ENCODE peak calls at places on chromosomes 2 and 18, in six cellular contexts. One of them, this sample, is unnamed.

GRCh38 chr2:85753525-85754312 is at the start of gene ATOH8:
- DNase-seq in K562: peak; percentile 53
- DNase-seq in psoas muscle: peak; percentile 83
- DNase-seq in AG09309: no peak
- DNase-seq in body of pancreas: peak; percentile 62
- DNase-seq in small intestine: no peak
- DNase-seq in this sample: peak; percentile 64

GRCh38 chr2:38115216-38116012 is 39.5 kb upstream of the CYP1B1 start:
- DNase-seq in K562: peak; percentile 81
- DNase-seq in body of pancreas: peak; percentile 86
- DNase-seq in small intestine: peak; percentile 79
- DNase-seq in psoas muscle: peak; percentile 76
- DNase-seq in AG09309: no peak
- DNase-seq in this sample: peak; percentile 79

GRCh38 chr18:2627821-2628276 is 27.7 kb upstream of the SMCHD1 start:
- DNase-seq in K562: no peak
- DNase-seq in body of pancreas: no peak
- DNase-seq in psoas muscle: no peak
- DNase-seq in small intestine: peak; percentile 57
- DNase-seq in AG09309: no peak
- DNase-seq in this sample: no peak

GRCh38 chr2:215619022-215619958 is 183.4 kb upstream of the FN1 start:
- DNase-seq in small intestine: no peak
- DNase-seq in AG09309: no peak
- DNase-seq in body of pancreas: no peak
- DNase-seq in psoas muscle: no peak
- DNase-seq in K562: peak; percentile 70
- DNase-seq in this sample: peak; percentile 84

GRCh38 chr18:28995319-28995718 is 818.4 kb upstream of the CDH2 start:
- DNase-seq in body of pancreas: no peak
- DNase-seq in AG09309: no peak
- DNase-seq in psoas muscle: no peak
- DNase-seq in K562: no peak
- DNase-seq in small intestine: no peak
- DNase-seq in this sample: no peak

GRCh38 chr2:11680181-11680900 is 10.3 kb upstream of the NTSR2 start:
- DNase-seq in small intestine: peak; percentile 25
- DNase-seq in body of pancreas: peak; percentile 77
- DNase-seq in AG09309: no peak
- DNase-seq in K562: no peak
- DNase-seq in psoas muscle: no peak
- DNase-seq in this sample: peak; percentile 44

GRCh38 chr2:210428415-210429179 is 48.0 kb downstream of the LANCL1 start:
- DNase-seq in AG09309: no peak
- DNase-seq in psoas muscle: no peak
- DNase-seq in small intestine: no peak
- DNase-seq in body of pancreas: no peak
- DNase-seq in K562: no peak
- DNase-seq in this sample: no peak

GRCh38 chr2:18132697-18133096 is 254.2 kb downstream of the KCNS3 start:
- DNase-seq in K562: no peak
- DNase-seq in psoas muscle: no peak
- DNase-seq in body of pancreas: no peak
- DNase-seq in AG09309: no peak
- DNase-seq in small intestine: no peak
- DNase-seq in this sample: peak; percentile 21

GRCh38 chr18:49933530-49933929 is 120.2 kb upstream of the ACAA2 start:
- DNase-seq in small intestine: no peak
- DNase-seq in K562: no peak
- DNase-seq in psoas muscle: no peak
- DNase-seq in body of pancreas: no peak
- DNase-seq in AG09309: peak; percentile 29
- DNase-seq in this sample: no peak

GRCh38 chr2:10452956-10453885 is 5.1 kb upstream of the ODC1 start:
- DNase-seq in small intestine: no peak
- DNase-seq in psoas muscle: no peak
- DNase-seq in AG09309: no peak
- DNase-seq in body of pancreas: no peak
- DNase-seq in K562: no peak
- DNase-seq in this sample: no peak

GRCh38 chr2:23828986-23829385 is 97.9 kb downstream of the ATAD2B start:
- DNase-seq in small intestine: no peak
- DNase-seq in body of pancreas: no peak
- DNase-seq in psoas muscle: no peak
- DNase-seq in AG09309: no peak
- DNase-seq in K562: no peak
- DNase-seq in this sample: no peak

GRCh38 chr2:129061079-129061785 is 742.6 kb upstream of the HS6ST1 start:
- DNase-seq in K562: no peak
- DNase-seq in body of pancreas: no peak
- DNase-seq in small intestine: no peak
- DNase-seq in psoas muscle: no peak
- DNase-seq in AG09309: no peak
- DNase-seq in this sample: no peak

GRCh38 chr18:61699397-61700090 is 193.3 kb downstream of the RNF152 start:
- DNase-seq in AG09309: no peak
- DNase-seq in psoas muscle: no peak
- DNase-seq in K562: no peak
- DNase-seq in body of pancreas: no peak
- DNase-seq in small intestine: no peak
- DNase-seq in this sample: no peak

GRCh38 chr18:9348079-9348671 is 13.6 kb downstream of the TWSG1 start:
- DNase-seq in body of pancreas: no peak
- DNase-seq in K562: no peak
- DNase-seq in AG09309: no peak
- DNase-seq in psoas muscle: no peak
- DNase-seq in small intestine: no peak
- DNase-seq in this sample: peak; percentile 59

GRCh38 chr2:174335605-174336402 is 1.1 kb downstream of the SP9 start:
- DNase-seq in small intestine: no peak
- DNase-seq in AG09309: no peak
- DNase-seq in psoas muscle: peak; percentile 32
- DNase-seq in body of pancreas: no peak
- DNase-seq in K562: peak; percentile 50
- DNase-seq in this sample: no peak

GRCh38 chr2:55232863-55233657 is 572 bp downstream of the RPS27A start:
- DNase-seq in small intestine: peak; percentile 30
- DNase-seq in AG09309: no peak
- DNase-seq in K562: peak; percentile 50
- DNase-seq in body of pancreas: peak; percentile 66
- DNase-seq in psoas muscle: peak; percentile 53
- DNase-seq in this sample: peak; percentile 36

GRCh38 chr2:168056242-168056641 is 191.2 kb downstream of the STK39 start:
- DNase-seq in psoas muscle: no peak
- DNase-seq in K562: no peak
- DNase-seq in AG09309: no peak
- DNase-seq in small intestine: peak; percentile 46
- DNase-seq in body of pancreas: no peak
- DNase-seq in this sample: no peak

GRCh38 chr2:191018663-191019119 is 4.7 kb upstream of the STAT1 start:
- DNase-seq in AG09309: no peak
- DNase-seq in psoas muscle: no peak
- DNase-seq in K562: no peak
- DNase-seq in small intestine: no peak
- DNase-seq in body of pancreas: no peak
- DNase-seq in this sample: no peak
- H3K4me3 ChIP-seq in AG09309: no peak overlapping the region
- H3K4me3 ChIP-seq in psoas muscle: no peak overlapping the region
- H3K4me3 ChIP-seq in K562: no peak overlapping the region
- H3K4me3 ChIP-seq in small intestine: no peak overlapping the region
- H3K4me3 ChIP-seq in body of pancreas: no peak overlapping the region
- H3K4me3 ChIP-seq in this sample: no peak overlapping the region

DNA sequence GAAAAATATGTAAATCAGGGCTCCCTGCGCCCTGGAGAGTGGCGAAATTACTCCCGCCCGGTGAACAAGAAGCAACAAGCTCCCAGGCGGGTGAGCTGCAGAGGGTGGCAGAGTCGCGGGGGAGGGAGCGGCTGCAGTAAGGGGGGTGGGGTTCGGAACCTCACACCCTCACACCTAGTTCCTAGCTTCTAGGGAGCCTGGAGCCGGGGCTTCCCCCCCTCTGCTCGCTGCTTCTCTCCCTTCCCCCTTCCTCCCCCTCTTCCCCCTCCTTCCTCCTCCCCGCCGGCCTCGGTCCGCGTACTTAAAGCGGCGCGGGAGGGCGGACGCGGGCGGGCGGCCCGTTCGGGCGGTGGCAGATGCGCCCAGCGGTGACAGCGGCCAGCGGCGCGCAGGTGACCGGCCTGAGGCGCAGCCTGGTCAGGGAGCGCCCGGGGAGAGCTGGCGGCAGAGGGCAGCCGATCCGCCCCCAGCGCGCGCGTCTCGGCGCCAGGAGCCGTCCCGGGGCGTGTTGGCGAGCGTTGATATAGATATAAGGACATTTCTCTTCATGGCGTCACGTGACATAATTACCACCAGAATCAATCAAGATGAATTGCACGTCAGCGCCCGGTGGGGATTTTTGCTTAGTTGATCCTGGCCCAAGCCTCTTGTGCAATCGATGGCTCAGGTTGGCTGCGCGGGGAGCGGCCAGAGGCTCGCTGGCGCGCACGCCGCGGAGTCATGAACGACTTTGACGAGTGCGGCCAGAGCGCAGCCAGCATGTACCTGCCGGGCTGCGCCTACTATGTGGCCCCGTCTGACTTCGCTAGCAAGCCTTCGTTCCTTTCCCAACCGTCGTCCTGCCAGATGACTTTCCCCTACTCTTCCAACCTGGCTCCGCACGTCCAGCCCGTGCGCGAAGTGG is at the start of gene HOXD11:
- DNase-seq in psoas muscle: no peak
- DNase-seq in body of pancreas: peak; percentile 42
- DNase-seq in K562: no peak
- DNase-seq in AG09309: no peak
- DNase-seq in small intestine: peak; percentile 32
- DNase-seq in this sample: no peak
- H3K4me3 ChIP-seq in psoas muscle: peak within 1 kb of the TSS; percentile 54
- H3K4me3 ChIP-seq in body of pancreas: no peak within 1 kb of the TSS
- H3K4me3 ChIP-seq in K562: no peak within 1 kb of the TSS
- H3K4me3 ChIP-seq in AG09309: peak within 1 kb of the TSS; percentile 91
- H3K4me3 ChIP-seq in small intestine: peak within 1 kb of the TSS; percentile 27
- H3K4me3 ChIP-seq in this sample: peak within 1 kb of the TSS; percentile 13

DNA sequence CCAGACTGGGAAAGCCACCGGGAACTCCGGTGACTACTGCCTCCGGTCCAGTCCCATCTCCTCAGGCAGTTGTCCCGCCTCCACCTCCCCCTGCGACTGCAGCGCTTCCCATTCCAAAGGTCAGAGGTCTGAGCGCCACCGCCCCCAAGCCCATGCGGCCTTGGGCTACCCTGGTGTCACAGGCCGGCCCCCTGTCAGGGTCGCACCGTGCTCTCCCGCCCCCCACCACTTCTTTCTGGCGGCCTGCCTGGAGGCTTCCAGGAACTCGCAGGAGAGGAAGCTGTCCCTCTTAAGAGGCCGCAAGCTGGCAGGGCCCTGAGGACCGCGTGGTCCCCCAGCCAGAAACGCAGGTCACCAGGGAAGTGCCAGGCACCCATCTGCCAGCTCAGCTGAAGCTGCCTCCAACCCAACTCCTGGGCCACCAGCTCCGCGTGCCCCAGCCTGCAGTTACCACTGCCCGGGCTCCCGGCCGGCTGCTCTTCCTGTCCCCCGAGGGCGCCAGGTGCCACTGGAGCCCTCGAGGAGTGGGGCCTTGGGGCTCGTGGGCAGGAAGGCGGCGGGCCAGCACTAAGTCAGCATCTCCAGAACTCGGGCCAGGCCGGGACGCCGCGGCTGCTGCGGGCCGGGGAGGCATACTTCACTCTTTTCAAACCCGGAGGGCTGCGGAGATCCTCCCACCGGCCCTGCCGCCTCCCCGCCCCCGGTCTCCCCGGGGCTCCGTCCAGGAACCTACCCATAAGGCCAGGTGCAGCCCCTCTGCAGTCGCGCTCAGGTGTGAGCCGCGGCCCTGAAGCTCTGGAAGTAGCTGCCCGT is 83.3 kb upstream of the POMC start:
- DNase-seq in psoas muscle: peak; percentile 43
- DNase-seq in small intestine: peak; percentile 74
- DNase-seq in AG09309: no peak
- DNase-seq in K562: peak; percentile 75
- DNase-seq in body of pancreas: peak; percentile 56
- DNase-seq in this sample: peak; percentile 44
- H3K4me3 ChIP-seq in psoas muscle: peak overlapping the region; percentile 68
- H3K4me3 ChIP-seq in small intestine: peak overlapping the region; percentile 73
- H3K4me3 ChIP-seq in AG09309: peak overlapping the region; percentile 41
- H3K4me3 ChIP-seq in K562: peak overlapping the region; percentile 42
- H3K4me3 ChIP-seq in body of pancreas: peak overlapping the region; percentile 42
- H3K4me3 ChIP-seq in this sample: peak overlapping the region; percentile 32

GRCh38 chr18:79518683-79519128 is 123.0 kb downstream of the NFATC1 start:
- DNase-seq in AG09309: no peak
- DNase-seq in body of pancreas: no peak
- DNase-seq in K562: no peak
- DNase-seq in small intestine: no peak
- DNase-seq in psoas muscle: no peak
- DNase-seq in this sample: no peak

GRCh38 chr18:79522451-79523220 is 126.9 kb downstream of the NFATC1 start:
- DNase-seq in psoas muscle: no peak
- DNase-seq in body of pancreas: no peak
- DNase-seq in small intestine: peak; percentile 23
- DNase-seq in K562: no peak
- DNase-seq in AG09309: no peak
- DNase-seq in this sample: no peak

GRCh38 chr18:79521806-79522205 is 126.1 kb downstream of the NFATC1 start:
- DNase-seq in small intestine: no peak
- DNase-seq in K562: no peak
- DNase-seq in psoas muscle: no peak
- DNase-seq in AG09309: no peak
- DNase-seq in body of pancreas: no peak
- DNase-seq in this sample: no peak

GRCh38 chr18:79519751-79520472 is 124.2 kb downstream of the NFATC1 start:
- DNase-seq in AG09309: no peak
- DNase-seq in small intestine: no peak
- DNase-seq in K562: peak; percentile 23
- DNase-seq in body of pancreas: no peak
- DNase-seq in psoas muscle: no peak
- DNase-seq in this sample: peak; percentile 38

DNA sequence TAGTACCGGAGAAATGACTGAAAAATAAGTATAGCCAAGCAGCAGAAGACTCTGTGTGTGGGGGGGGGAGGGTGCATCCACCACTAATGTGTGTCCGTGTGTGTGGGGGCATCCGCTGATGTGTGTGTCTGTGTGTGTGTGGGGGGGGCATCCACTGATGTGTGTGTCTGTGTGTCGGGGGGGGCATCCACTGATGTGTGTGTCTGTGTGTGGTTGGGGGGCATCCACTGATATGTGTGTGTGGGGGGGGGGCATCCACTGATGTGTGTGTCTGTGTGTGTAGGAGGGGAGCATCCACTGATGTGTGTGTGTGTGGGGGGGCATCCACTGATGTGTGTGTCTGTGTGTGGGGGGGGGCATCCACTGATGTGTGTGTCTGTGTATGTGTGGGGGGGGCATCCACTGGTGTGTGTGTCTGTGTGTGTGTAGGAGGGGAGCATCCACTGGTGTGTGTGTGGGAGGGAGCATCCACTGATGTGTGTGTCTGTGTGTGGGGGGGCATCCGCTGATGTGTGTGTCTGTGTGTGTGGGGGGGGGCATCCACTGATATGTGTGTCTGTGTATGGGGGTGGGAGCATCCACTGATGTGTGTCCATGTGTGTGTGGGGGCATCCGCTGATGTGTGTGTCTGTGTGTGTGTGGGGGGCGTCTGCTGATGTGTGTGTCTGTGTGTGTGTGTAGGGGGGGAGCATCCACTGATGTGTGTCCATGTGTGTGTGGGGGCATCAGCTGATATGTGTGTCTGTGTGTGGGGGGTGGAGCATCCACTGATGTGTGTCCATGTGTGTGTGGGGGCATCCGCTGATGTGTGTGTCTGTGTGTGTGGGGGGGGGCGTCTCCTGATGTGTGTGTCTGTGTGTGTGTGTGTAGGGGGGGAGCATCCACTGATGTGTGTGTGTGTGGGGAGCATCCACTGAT is 125.0 kb downstream of the NFATC1 start:
- DNase-seq in small intestine: no peak
- DNase-seq in AG09309: no peak
- DNase-seq in K562: no peak
- DNase-seq in body of pancreas: no peak
- DNase-seq in psoas muscle: no peak
- DNase-seq in this sample: no peak
- H3K4me3 ChIP-seq in small intestine: no peak overlapping the region
- H3K4me3 ChIP-seq in AG09309: no peak overlapping the region
- H3K4me3 ChIP-seq in K562: no peak overlapping the region
- H3K4me3 ChIP-seq in body of pancreas: no peak overlapping the region
- H3K4me3 ChIP-seq in psoas muscle: no peak overlapping the region
- H3K4me3 ChIP-seq in this sample: no peak overlapping the region